ENCODE peak calls at places on chromosomes 5 and 9, in ten cellular contexts. F, S, V, X, T, N, L, G, O and A are unnamed samples.
A peak's percentile ranks its signal among the peaks of the same experiment; 100 is the strongest.

GRCh38 chr5:141475625-141476131 is at the start of gene PCDHGC3:
- DNase-seq in F (no peak), S (peak; percentile 88), V (peak; percentile 98), X (peak; percentile 65), T (peak; percentile 95), N (peak; percentile 98), L (peak; percentile 82), G (peak; percentile 97), O (peak; percentile 69), A (peak; percentile 81)

GRCh38 chr9:76758476-76758875 is 5.8 kb upstream of the PCA3 start:
- DNase-seq in F (no peak), S (no peak), V (no peak), X (no peak), T (no peak), N (no peak), L (no peak), G (peak; percentile 1), O (no peak), A (no peak)

GRCh38 chr9:32011049-32011448 is 373.4 kb upstream of the ACO1 start:
- DNase-seq in F (no peak), S (no peak), V (no peak), X (no peak), T (no peak), N (no peak), L (no peak), G (no peak), O (no peak), A (no peak)

GRCh38 chr5:81530919-81531318 is 137.0 kb upstream of the ACOT12 start:
- DNase-seq in F (no peak), S (no peak), V (no peak), X (no peak), T (peak; percentile 30), N (no peak), L (no peak), G (peak; percentile 7), O (no peak), A (no peak)

GRCh38 chr9:120383611-120383998 is 196.4 kb downstream of the CDK5RAP2 start:
- DNase-seq in F (no peak), S (no peak), V (no peak), X (no peak), T (no peak), N (no peak), L (no peak), G (no peak), O (no peak), A (no peak)

GRCh38 chr9:98861881-98862501 is 54.5 kb downstream of the GALNT12 start:
- DNase-seq in F (no peak), S (no peak), V (peak; percentile 79), X (no peak), T (peak; percentile 83), N (peak; percentile 90), L (no peak), G (peak; percentile 77), O (no peak), A (no peak)

GRCh38 chr9:122477826-122478225 is at the start of gene OR1J1:
- DNase-seq in F (no peak), S (no peak), V (no peak), X (no peak), T (no peak), N (no peak), L (no peak), G (no peak), O (no peak), A (no peak)

GRCh38 chr9:81741103-81741502 is 51.8 kb upstream of the TLE1 start:
- DNase-seq in F (no peak), S (no peak), V (no peak), X (no peak), T (no peak), N (no peak), L (no peak), G (no peak), O (no peak), A (no peak)

GRCh38 chr9:1938135-1938534 is 77.0 kb upstream of the SMARCA2 start:
- DNase-seq in F (no peak), S (no peak), V (no peak), X (no peak), T (no peak), N (no peak), L (no peak), G (no peak), O (no peak), A (no peak)

GRCh38 chr9:1939466-1939865 is 75.7 kb upstream of the SMARCA2 start:
- DNase-seq in F (no peak), S (no peak), V (no peak), X (no peak), T (no peak), N (no peak), L (no peak), G (no peak), O (no peak), A (no peak)

GRCh38 chr9:1941989-1942388 is 73.2 kb upstream of the SMARCA2 start:
- DNase-seq in F (no peak), S (no peak), V (peak; percentile 27), X (no peak), T (no peak), N (no peak), L (no peak), G (no peak), O (no peak), A (no peak)

GRCh38 chr9:1938675-1939170 is 76.4 kb upstream of the SMARCA2 start:
- DNase-seq in F (no peak), S (no peak), V (no peak), X (no peak), T (no peak), N (no peak), L (no peak), G (no peak), O (no peak), A (no peak)

DNA sequence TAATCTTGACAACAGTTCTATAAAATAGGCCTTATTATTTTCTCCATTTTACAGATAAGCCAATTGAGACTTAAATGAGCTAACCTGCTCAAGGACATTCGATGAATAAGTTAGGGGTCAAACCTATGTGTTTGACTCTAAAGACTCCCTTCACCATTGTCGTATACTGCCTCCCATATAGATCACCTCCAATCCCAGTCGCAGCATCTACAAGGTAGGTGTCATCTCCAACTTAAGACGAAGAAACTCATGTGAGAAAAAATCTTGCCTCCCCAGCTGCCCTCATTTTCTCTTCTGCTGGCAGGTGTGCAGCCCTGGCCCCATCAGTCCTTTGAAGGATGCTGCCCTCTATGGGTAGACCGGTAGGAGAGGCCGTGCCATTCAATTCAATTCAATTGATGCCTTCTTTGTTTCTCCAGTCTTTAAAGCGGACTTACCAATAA is 75.2 kb upstream of the SMARCA2 start:
- DNase-seq in F (peak; percentile 49), S (no peak), V (no peak), X (no peak), T (peak; percentile 1), N (peak; percentile 47), L (no peak), G (no peak), O (peak; percentile 18), A (peak; percentile 41)
- TF ChIP-seq CTCF in F (peak; percentile 79), S (peak; percentile 66), V (peak; percentile 47), X (peak; percentile 75), T (peak; percentile 33), N (peak; percentile 58), L (peak; percentile 61), G (peak; percentile 48), O (peak; percentile 67), A (peak; percentile 72)

GRCh38 chr9:35510366-35510744 is 20.4 kb downstream of the RUSC2 start:
- DNase-seq in F (no peak), S (no peak), V (no peak), X (no peak), T (no peak), N (no peak), L (no peak), G (no peak), O (no peak), A (no peak)

GRCh38 chr9:35511453-35511852 is 21.5 kb downstream of the RUSC2 start:
- DNase-seq in F (no peak), S (no peak), V (no peak), X (no peak), T (no peak), N (no peak), L (no peak), G (no peak), O (no peak), A (no peak)

GRCh38 chr9:35506359-35506758 is 16.4 kb downstream of the RUSC2 start:
- DNase-seq in F (no peak), S (no peak), V (no peak), X (no peak), T (no peak), N (no peak), L (no peak), G (no peak), O (no peak), A (no peak)

GRCh38 chr9:35508069-35508468 is 18.2 kb downstream of the RUSC2 start:
- DNase-seq in F (no peak), S (no peak), V (no peak), X (no peak), T (peak; percentile 76), N (no peak), L (no peak), G (no peak), O (no peak), A (no peak)

GRCh38 chr9:35510745-35511428 is 21.0 kb downstream of the RUSC2 start:
- DNase-seq in F (no peak), S (peak; percentile 96), V (peak; percentile 99), X (no peak), T (peak; percentile 96), N (peak; percentile 91), L (peak; percentile 50), G (peak; percentile 93), O (no peak), A (no peak)
- TF ChIP-seq CTCF in F (no peak), S (peak; percentile 37), V (peak; percentile 52), X (no peak), T (peak; percentile 40), N (peak; percentile 16), L (no peak), G (peak; percentile 28), O (no peak), A (no peak)

GRCh38 chr5:127280494-127281220 is 9.9 kb upstream of the MEGF10 start:
- DNase-seq in F (no peak), S (no peak), V (no peak), X (no peak), T (no peak), N (no peak), L (no peak), G (no peak), O (no peak), A (no peak)
- TF ChIP-seq CTCF in F (no peak), S (no peak), V (no peak), X (peak; percentile 32), T (no peak), N (no peak), L (no peak), G (peak; percentile 18), O (no peak), A (no peak)

GRCh38 chr9:93588641-93589609 is 12.5 kb downstream of the PHF2 start:
- DNase-seq in F (no peak), S (no peak), V (no peak), X (no peak), T (peak; percentile 47), N (no peak), L (no peak), G (no peak), O (no peak), A (no peak)

GRCh38 chr9:93586290-93587057 is 10.1 kb downstream of the PHF2 start:
- DNase-seq in F (peak; percentile 7), S (no peak), V (no peak), X (no peak), T (no peak), N (no peak), L (no peak), G (no peak), O (no peak), A (no peak)

GRCh38 chr9:93587284-93587650 is 10.9 kb downstream of the PHF2 start:
- DNase-seq in F (no peak), S (no peak), V (no peak), X (no peak), T (no peak), N (no peak), L (no peak), G (no peak), O (no peak), A (no peak)

GRCh38 chr9:93589688-93590087 is 13.3 kb downstream of the PHF2 start:
- DNase-seq in F (no peak), S (no peak), V (peak; percentile 34), X (no peak), T (peak; percentile 52), N (no peak), L (no peak), G (peak; percentile 26), O (peak; percentile 68), A (no peak)

DNA sequence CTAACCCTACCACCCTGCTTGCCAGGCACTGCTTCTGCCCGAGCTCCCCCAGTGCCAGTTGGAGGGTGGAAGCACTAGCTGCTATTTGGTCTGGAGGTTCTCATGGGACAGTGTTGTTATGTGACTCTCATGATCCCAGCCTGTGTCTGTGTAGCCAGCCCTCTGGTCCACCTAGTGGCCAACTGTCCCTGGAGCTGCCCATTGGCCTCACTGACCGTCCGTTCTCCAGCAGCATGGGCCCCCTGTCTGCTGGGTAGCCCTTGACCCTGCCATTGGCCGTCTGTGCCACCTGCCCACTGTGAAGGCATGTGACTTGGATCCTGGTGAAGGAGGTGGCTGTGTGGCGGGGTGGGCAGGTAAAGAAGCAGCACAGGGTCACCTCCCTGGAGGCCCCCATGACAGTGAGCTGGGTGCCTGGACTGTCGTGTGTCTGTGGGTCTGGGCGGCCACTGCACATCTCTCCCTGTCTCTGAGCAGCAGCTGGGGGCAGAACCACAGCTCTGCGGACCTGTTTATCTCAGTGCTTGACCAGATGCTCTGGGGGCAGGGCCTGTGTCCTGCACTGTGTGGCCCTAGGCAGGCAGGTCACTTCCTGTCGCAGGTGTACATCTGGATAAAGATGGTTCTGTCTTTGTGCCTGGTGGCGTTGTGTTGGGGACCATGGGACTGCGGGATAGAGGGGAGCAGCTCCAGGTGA is 11.4 kb downstream of the PHF2 start:
- DNase-seq in F (peak; percentile 10), S (no peak), V (no peak), X (no peak), T (no peak), N (no peak), L (peak; percentile 46), G (no peak), O (no peak), A (no peak)
- TF ChIP-seq CTCF in F (no peak), S (peak; percentile 29), V (peak; percentile 19), X (peak; percentile 48), T (peak; percentile 14), N (no peak), L (no peak), G (peak; percentile 31), O (peak; percentile 19), A (peak; percentile 20)